ENCODE peak calls at places on chromosomes 11 and 22, in five cellular contexts. C is esophagus squamous epithelium, B is heart left ventricle, S is right lobe of liver, Q is breast epithelium. X is an unnamed sample.

GRCh38 chr11:64659417-64660144 is 63.4 kb downstream of the NRXN2 start:
- DNase-seq in C (no peak), B (no peak), S (peak), Q (no peak), X (no peak)

GRCh38 chr11:23897453-23898289 is 599.2 kb upstream of the LUZP2 start:
- DNase-seq in C (no peak), B (no peak), S (no peak), Q (no peak), X (no peak)

GRCh38 chr22:42425337-42425988 is 6.7 kb downstream of the NFAM1 start:
- DNase-seq in C (no peak), B (no peak), S (no peak), Q (peak), X (no peak)

GRCh38 chr11:29162490-29162889 is 854.3 kb downstream of the KCNA4 start:
- DNase-seq in C (no peak), B (no peak), S (no peak), Q (no peak), X (no peak)

GRCh38 chr11:105821366-105821765 is 200.7 kb downstream of the MSANTD4 start:
- DNase-seq in C (no peak), B (no peak), S (no peak), Q (no peak), X (no peak)

GRCh38 chr11:65713212-65713969 is 1.3 kb downstream of the KAT5 start:
- DNase-seq in C (no peak), B (no peak), S (no peak), Q (no peak), X (peak)

GRCh38 chr11:10328314-10329090 is 23.6 kb downstream of the ADM start:
- DNase-seq in C (no peak), B (no peak), S (no peak), Q (no peak), X (no peak)

GRCh38 chr11:61756452-61757212 is 4.2 kb downstream of the MYRF start:
- DNase-seq in C (no peak), B (no peak), S (peak), Q (no peak), X (no peak)

GRCh38 chr11:17008099-17008498 is 6.1 kb downstream of the PLEKHA7 start:
- DNase-seq in C (no peak), B (no peak), S (peak), Q (peak), X (no peak)

GRCh38 chr11:121534131-121535093 is 81.6 kb upstream of the SORL1-AS1 start:
- DNase-seq in C (no peak), B (no peak), S (no peak), Q (no peak), X (no peak)

GRCh38 chr11:50088231-50088630 is 55.6 kb downstream of the OR4C45 start:
- DNase-seq in C (no peak), B (no peak), S (no peak), Q (no peak), X (no peak)

GRCh38 chr11:110883266-110883665 is 171.0 kb upstream of the ARHGAP20 start:
- DNase-seq in C (no peak), B (no peak), S (no peak), Q (no peak), X (no peak)

GRCh38 chr11:106632283-106632682 is 386.0 kb downstream of the GUCY1A2 start:
- DNase-seq in C (no peak), B (no peak), S (no peak), Q (no peak), X (no peak)

GRCh38 chr11:122140535-122140934 is 24.5 kb upstream of the BLID start:
- DNase-seq in C (no peak), B (no peak), S (no peak), Q (no peak), X (no peak)

GRCh38 chr22:49975543-49976389 is 15.2 kb downstream of the PIM3 start:
- DNase-seq in C (no peak), B (peak), S (no peak), Q (peak), X (peak)

GRCh38 chr11:12445001-12445400 is 67.6 kb downstream of the PARVA start:
- DNase-seq in C (no peak), B (no peak), S (no peak), Q (no peak), X (no peak)

GRCh38 chr11:48017105-48017874 is 36.9 kb downstream of the PTPRJ start:
- DNase-seq in C (no peak), B (no peak), S (no peak), Q (no peak), X (peak)

GRCh38 chr11:7595016-7595869 is 78.1 kb downstream of the CYB5R2 start:
- DNase-seq in C (no peak), B (no peak), S (no peak), Q (no peak), X (no peak)

GRCh38 chr11:7591107-7591894 is 77.5 kb downstream of the PPFIBP2 start:
- DNase-seq in C (no peak), B (no peak), S (no peak), Q (no peak), X (no peak)

GRCh38 chr11:7592706-7593105 is 78.9 kb downstream of the PPFIBP2 start:
- DNase-seq in C (no peak), B (peak), S (peak), Q (peak), X (no peak)

GRCh38 chr11:7591992-7592391 is 78.2 kb downstream of the PPFIBP2 start:
- DNase-seq in C (no peak), B (no peak), S (no peak), Q (no peak), X (no peak)

GRCh38 chr11:7593476-7593875 is 79.7 kb downstream of the PPFIBP2 start:
- DNase-seq in C (no peak), B (no peak), S (no peak), Q (no peak), X (no peak)
- H3K27ac ChIP-seq in C (no peak), B (no peak), S (no peak), Q (peak), X (no peak)

GRCh38 chr22:47535681-47536080 is 773.2 kb downstream of the TBC1D22A start:
- DNase-seq in C (no peak), B (no peak), S (no peak), Q (no peak), X (no peak)
- TF ChIP-seq POLR2A in C (no peak), B (no peak), S (no peak), Q (no peak), X (no peak)

GRCh38 chr11:128715691-128716153 is 21.9 kb downstream of the FLI1 start:
- DNase-seq in C (no peak), B (no peak), S (peak), Q (no peak), X (no peak)

GRCh38 chr11:128717581-128717980 is 23.7 kb downstream of the FLI1 start:
- DNase-seq in C (no peak), B (no peak), S (peak), Q (no peak), X (no peak)

GRCh38 chr11:128716231-128716630 is 22.4 kb downstream of the FLI1 start:
- DNase-seq in C (no peak), B (no peak), S (peak), Q (no peak), X (no peak)

GRCh38 chr11:128718064-128718463 is 24.2 kb downstream of the FLI1 start:
- DNase-seq in C (no peak), B (no peak), S (no peak), Q (no peak), X (no peak)

GRCh38 chr11:128716661-128717210 is 22.9 kb downstream of the FLI1 start:
- DNase-seq in C (no peak), B (no peak), S (peak), Q (no peak), X (peak)
- TF ChIP-seq CTCF in C (no peak), B (no peak), S (no peak), Q (no peak), X (no peak)

GRCh38 chr22:45680932-45681700 is 9.5 kb downstream of the ATXN10 start:
- DNase-seq in C (no peak), B (no peak), S (no peak), Q (no peak), X (no peak)

GRCh38 chr22:45683248-45683647 is 11.6 kb downstream of the ATXN10 start:
- DNase-seq in C (no peak), B (no peak), S (no peak), Q (no peak), X (no peak)

GRCh38 chr22:45683680-45684079 is 12.0 kb downstream of the ATXN10 start:
- DNase-seq in C (no peak), B (no peak), S (no peak), Q (no peak), X (no peak)

GRCh38 chr22:45684169-45684568 is 12.5 kb downstream of the ATXN10 start:
- DNase-seq in C (no peak), B (no peak), S (no peak), Q (no peak), X (no peak)

DNA sequence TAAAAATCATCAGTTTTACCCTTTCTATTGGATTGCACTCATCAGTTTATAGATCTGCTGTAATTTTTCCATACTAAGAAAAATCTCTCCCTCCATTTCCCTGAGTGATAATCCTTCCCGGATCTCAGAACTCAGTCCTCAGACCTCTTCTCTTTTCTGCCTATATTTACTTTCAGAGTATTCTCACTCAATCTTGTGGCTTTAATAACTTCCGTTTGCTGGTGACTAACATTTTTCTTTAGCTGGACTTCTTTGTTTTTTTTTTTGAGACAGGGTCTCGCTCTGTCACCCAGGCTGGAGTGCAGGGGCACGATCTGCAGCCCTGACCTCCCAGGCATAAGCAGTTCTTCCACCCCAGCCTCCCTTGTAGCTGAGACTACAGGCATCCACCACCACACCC is 10.4 kb downstream of the ATXN10 start:
- DNase-seq in C (no peak), B (no peak), S (no peak), Q (no peak), X (no peak)
- H3K27ac ChIP-seq in C (no peak), B (no peak), S (no peak), Q (no peak), X (no peak)

GRCh38 chr22:37894939-37895670 is 11.0 kb upstream of the MICALL1 start:
- DNase-seq in C (no peak), B (no peak), S (no peak), Q (peak), X (no peak)

GRCh38 chr22:37891926-37892325 is 14.2 kb upstream of the MICALL1 start:
- DNase-seq in C (no peak), B (no peak), S (no peak), Q (no peak), X (no peak)

GRCh38 chr22:37892566-37893338 is 13.3 kb upstream of the MICALL1 start:
- DNase-seq in C (no peak), B (peak), S (peak), Q (no peak), X (no peak)

GRCh38 chr22:37896181-37896592 is 9.9 kb upstream of the MICALL1 start:
- DNase-seq in C (no peak), B (no peak), S (no peak), Q (peak), X (peak)

GRCh38 chr22:37893583-37893983 is 12.5 kb upstream of the MICALL1 start:
- DNase-seq in C (no peak), B (no peak), S (no peak), Q (no peak), X (no peak)
- TF ChIP-seq POLR2A in C (no peak), B (no peak), S (no peak), Q (no peak), X (no peak)

GRCh38 chr11:107683070-107683469 is 28.8 kb downstream of the SLN start:
- DNase-seq in C (no peak), B (no peak), S (no peak), Q (no peak), X (no peak)

GRCh38 chr11:107679255-107680024 is 32.4 kb downstream of the SLN start:
- DNase-seq in C (no peak), B (no peak), S (no peak), Q (no peak), X (no peak)

GRCh38 chr11:107683807-107684206 is 28.0 kb downstream of the SLN start:
- DNase-seq in C (no peak), B (no peak), S (no peak), Q (no peak), X (no peak)

GRCh38 chr11:107682182-107682971 is 29.5 kb downstream of the SLN start:
- DNase-seq in C (no peak), B (no peak), S (no peak), Q (no peak), X (no peak)
- TF ChIP-seq CTCF in C (no peak), B (no peak), S (no peak), Q (no peak), X (no peak)

X was measured in spleen.